ENCODE peak calls at places on chromosomes 5 and 9, in eight cellular contexts. A is suprapubic skin; J is caudate nucleus; Z is RWPE1; Q is cardiac muscle cell; N is PC-9; T is dorsolateral prefrontal cortex; H is CD4-positive, CD25-positive, alpha-beta regulatory T cell. W is an unnamed sample.
A peak's percentile ranks its signal among the peaks of the same experiment; 100 is the strongest.

GRCh38 chr9:115604831-115605483 is 487.0 kb upstream of the TNC start:
- DNase-seq in A (no peak), H (no peak), Z (peak; percentile 70), J (no peak), Q (no peak), N (no peak), T (no peak), W (no peak)

GRCh38 chr9:77015291-77016048 is 4.0 kb upstream of the FOXB2 start:
- DNase-seq in Q (no peak), J (no peak), Z (no peak), N (no peak), A (no peak), T (no peak), H (no peak), W (no peak)

GRCh38 chr5:35371971-35372426 is 141.7 kb upstream of the PRLR start:
- DNase-seq in A (no peak), Q (no peak), T (no peak), N (no peak), J (no peak), H (no peak), Z (no peak), W (no peak)

GRCh38 chr5:54363669-54364068 is 53.3 kb upstream of the ARL15 start:
- DNase-seq in H (no peak), T (no peak), N (no peak), J (no peak), Z (peak; percentile 34), A (no peak), Q (no peak), W (no peak)

GRCh38 chr5:39717186-39717897 is 292.6 kb upstream of the DAB2 start:
- DNase-seq in N (no peak), Q (no peak), J (no peak), H (no peak), T (no peak), A (no peak), Z (no peak), W (no peak)

GRCh38 chr5:123371575-123372179 is 51.5 kb downstream of the CEP120 start:
- DNase-seq in T (peak; percentile 53), J (peak; percentile 2), Z (peak; percentile 8), H (peak; percentile 6), N (no peak), Q (peak; percentile 59), A (no peak), W (no peak)

GRCh38 chr5:51202161-51202560 is 181.1 kb upstream of the ISL1 start:
- DNase-seq in A (no peak), Z (no peak), Q (no peak), T (no peak), J (no peak), H (no peak), N (no peak), W (no peak)

GRCh38 chr5:149062371-149063016 is 368 bp downstream of the SH3TC2 start:
- DNase-seq in Q (no peak), N (peak; percentile 95), J (no peak), Z (peak; percentile 97), A (no peak), T (no peak), H (no peak), W (no peak)

GRCh38 chr5:136057401-136057951 is 28.7 kb downstream of the TGFBI start:
- DNase-seq in J (no peak), N (no peak), Q (no peak), H (no peak), A (no peak), Z (no peak), T (no peak), W (no peak)

GRCh38 chr9:80650964-80651555 is 1038.3 kb downstream of the TLE1 start:
- DNase-seq in Q (no peak), N (no peak), H (no peak), J (no peak), T (peak; percentile 26), A (no peak), Z (no peak), W (no peak)

GRCh38 chr5:68122439-68122906 is 93.1 kb upstream of the PIK3R1 start:
- DNase-seq in T (no peak), H (no peak), Z (no peak), J (no peak), N (no peak), A (no peak), Q (no peak), W (no peak)

GRCh38 chr5:124583469-124584350 is 162.7 kb downstream of the ZNF608 start:
- DNase-seq in Q (no peak), J (no peak), A (no peak), Z (peak; percentile 82), H (no peak), N (peak; percentile 77), T (no peak), W (no peak)

GRCh38 chr9:133937120-133937519 is 55.0 kb downstream of the VAV2 start:
- DNase-seq in A (no peak), Q (no peak), T (no peak), Z (no peak), H (no peak), N (no peak), J (no peak), W (no peak)

GRCh38 chr5:154254886-154255285 is 64.4 kb downstream of the GALNT10 start:
- DNase-seq in H (no peak), T (no peak), Q (no peak), N (no peak), J (no peak), A (no peak), Z (no peak), W (no peak)

GRCh38 chr9:130847306-130848217 is 12.5 kb downstream of the ABL1 start:
- DNase-seq in Q (no peak), H (no peak), A (peak; percentile 93), J (no peak), Z (peak; percentile 97), T (no peak), N (no peak), W (no peak)

GRCh38 chr5:35672995-35673394 is 55.3 kb downstream of the SPEF2 start:
- DNase-seq in J (no peak), T (no peak), Z (no peak), A (no peak), N (no peak), H (no peak), Q (no peak), W (no peak)

GRCh38 chr5:142922223-142922952 is 152.2 kb downstream of the ARHGAP26 start:
- DNase-seq in A (no peak), H (no peak), T (no peak), J (no peak), Q (peak; percentile 61), N (peak; percentile 67), Z (peak; percentile 52), W (no peak)
- H3K27ac ChIP-seq in A (no peak overlapping the region), H (no peak overlapping the region), T (peak overlapping the region; percentile 23), J (no peak overlapping the region), Q (no peak overlapping the region), N (no peak overlapping the region), Z (no peak overlapping the region), W (no peak overlapping the region)

GRCh38 chr9:69715825-69716224 is 43.7 kb upstream of the APBA1 start:
- DNase-seq in H (no peak), A (no peak), Z (no peak), T (no peak), N (no peak), J (no peak), Q (no peak), W (no peak)
- H3K27ac ChIP-seq in H (no peak overlapping the region), A (no peak overlapping the region), Z (no peak overlapping the region), T (no peak overlapping the region), N (no peak overlapping the region), J (no peak overlapping the region), Q (no peak overlapping the region), W (no peak overlapping the region)

GRCh38 chr5:65102501-65102825 is 333.7 kb downstream of the CWC27 start:
- DNase-seq in N (no peak), H (no peak), Q (no peak), Z (no peak), T (no peak), J (no peak), A (no peak), W (no peak)

GRCh38 chr5:65103674-65104035 is 334.9 kb downstream of the CWC27 start:
- DNase-seq in T (no peak), N (no peak), Q (no peak), A (no peak), J (no peak), H (no peak), Z (no peak), W (no peak)

GRCh38 chr5:65101706-65102105 is 333.0 kb downstream of the CWC27 start:
- DNase-seq in T (no peak), Z (no peak), H (no peak), J (no peak), A (no peak), Q (no peak), N (no peak), W (no peak)

GRCh38 chr5:65104831-65105230 is 336.1 kb downstream of the CWC27 start:
- DNase-seq in T (no peak), Z (no peak), A (no peak), Q (no peak), N (no peak), H (no peak), J (no peak), W (no peak)

DNA sequence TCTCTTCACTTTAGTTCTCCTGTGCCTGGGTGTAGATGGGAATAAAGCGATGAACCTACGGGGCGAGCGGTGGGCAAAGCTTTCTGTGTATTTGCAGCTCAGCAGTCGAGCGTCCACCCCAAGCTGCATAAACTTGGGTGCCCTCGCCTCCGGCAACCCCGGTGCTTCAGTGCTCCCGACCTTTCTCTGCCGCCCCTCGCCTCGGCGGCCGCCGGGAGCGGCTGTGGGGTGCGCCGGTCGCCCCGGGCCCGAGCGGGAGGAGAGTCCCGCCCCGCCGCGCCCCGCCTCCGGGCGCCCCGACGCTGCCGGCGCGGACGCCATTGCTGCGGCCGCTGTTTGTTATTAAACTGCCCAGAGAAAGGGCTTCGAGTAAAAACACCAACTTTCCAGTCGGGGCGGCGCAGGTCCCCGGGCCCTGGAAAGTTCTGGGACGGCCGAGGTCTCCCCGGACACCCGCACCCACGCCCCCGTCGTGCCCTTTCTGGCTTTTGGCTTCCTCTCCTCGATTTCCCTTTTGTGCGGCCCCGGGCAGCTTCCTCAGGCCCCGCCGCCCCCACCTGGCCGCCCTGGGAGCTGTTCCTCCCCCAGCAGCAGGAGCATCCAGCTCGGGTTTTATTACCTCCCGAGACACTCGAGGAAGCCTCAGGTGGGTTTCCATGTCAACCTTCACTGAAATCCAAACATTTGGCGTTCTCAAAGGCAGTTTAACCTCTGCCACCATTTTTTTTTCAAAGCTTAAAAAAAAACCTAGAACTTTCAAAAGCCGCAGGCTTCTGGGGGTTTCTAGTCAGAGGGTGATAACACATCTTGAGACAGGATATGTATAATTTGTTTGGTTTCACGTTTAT is 334.3 kb downstream of the CWC27 start:
- DNase-seq in H (peak; percentile 19), Q (no peak), A (peak; percentile 73), N (peak; percentile 59), J (no peak), Z (peak; percentile 60), T (peak; percentile 11), W (peak; percentile 59)
- H3K27ac ChIP-seq in H (peak overlapping the region; percentile 55), Q (no peak overlapping the region), A (peak overlapping the region; percentile 79), N (peak overlapping the region; percentile 45), J (peak overlapping the region; percentile 62), Z (peak overlapping the region; percentile 59), T (no peak overlapping the region), W (peak overlapping the region; percentile 77)

DNA sequence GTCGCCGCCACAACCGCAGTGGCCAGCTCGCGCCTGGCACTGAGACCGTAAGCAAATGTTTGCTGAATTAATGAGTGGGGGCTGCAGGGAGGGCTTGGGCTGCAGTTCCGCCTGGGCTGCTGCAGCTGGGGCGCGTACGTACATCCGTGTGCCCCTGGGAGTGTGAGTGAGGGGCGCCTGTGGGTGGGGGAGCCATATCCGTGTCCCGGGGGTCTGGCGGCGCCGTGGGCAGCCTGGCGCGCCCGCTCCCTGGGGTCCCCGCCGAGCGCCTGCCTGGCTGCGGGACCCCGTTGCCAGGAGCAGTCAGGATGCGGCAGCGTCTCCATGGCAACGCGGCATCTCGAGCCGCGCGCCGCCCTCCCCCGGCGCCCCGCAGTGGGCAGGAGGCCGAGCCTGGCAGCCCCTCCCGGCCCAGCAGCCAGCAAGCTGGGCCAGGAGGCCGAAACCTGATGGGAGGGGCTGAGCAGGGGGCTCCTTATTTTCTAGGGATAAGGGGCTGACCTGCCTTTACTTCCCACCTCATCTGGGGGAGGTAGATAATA is 31.3 kb upstream of the PSD2 start:
- DNase-seq in J (peak; percentile 46), N (no peak), H (no peak), Z (no peak), Q (peak; percentile 43), T (peak; percentile 70), A (no peak), W (peak; percentile 5)
- H3K27ac ChIP-seq in J (peak overlapping the region; percentile 67), N (no peak overlapping the region), H (no peak overlapping the region), Z (no peak overlapping the region), Q (no peak overlapping the region), T (peak overlapping the region; percentile 70), A (no peak overlapping the region), W (no peak overlapping the region)